ENCODE peak calls at places on chromosomes 2 and 18, in four cellular contexts. One of them, this sample, is unnamed.

GRCh38 chr2:68537872-68538271 is 70.5 kb downstream of the APLF start:
- DNase-seq in pancreas: no peak
- DNase-seq in colonic mucosa: no peak
- DNase-seq in AG10803: peak
- DNase-seq in this sample: peak

GRCh38 chr2:71923887-71924533 is 223.7 kb downstream of the CYP26B1 start:
- DNase-seq in pancreas: peak
- DNase-seq in colonic mucosa: peak
- DNase-seq in AG10803: peak
- DNase-seq in this sample: no peak

GRCh38 chr2:110891626-110892025 is 159.3 kb downstream of the ACOXL start:
- DNase-seq in pancreas: no peak
- DNase-seq in colonic mucosa: no peak
- DNase-seq in AG10803: no peak
- DNase-seq in this sample: no peak

GRCh38 chr2:12766421-12766879 is 49.7 kb downstream of the TRIB2 start:
- DNase-seq in pancreas: no peak
- DNase-seq in colonic mucosa: no peak
- DNase-seq in AG10803: peak
- DNase-seq in this sample: no peak

GRCh38 chr18:70373062-70373519 is 84.2 kb downstream of the SOCS6 start:
- DNase-seq in pancreas: no peak
- DNase-seq in colonic mucosa: no peak
- DNase-seq in AG10803: peak
- DNase-seq in this sample: peak

GRCh38 chr2:71965530-71965929 is 182.1 kb downstream of the CYP26B1 start:
- DNase-seq in pancreas: no peak
- DNase-seq in colonic mucosa: no peak
- DNase-seq in AG10803: no peak
- DNase-seq in this sample: no peak

GRCh38 chr2:64404743-64405142 is 49.2 kb upstream of the LGALSL start:
- DNase-seq in pancreas: peak
- DNase-seq in colonic mucosa: peak
- DNase-seq in AG10803: no peak
- DNase-seq in this sample: no peak

GRCh38 chr2:181621779-181622490 is 35.0 kb downstream of the CERKL start:
- DNase-seq in pancreas: no peak
- DNase-seq in colonic mucosa: no peak
- DNase-seq in AG10803: no peak
- DNase-seq in this sample: no peak

GRCh38 chr2:232979871-232980461 is 33.1 kb downstream of the NGEF start:
- DNase-seq in pancreas: no peak
- DNase-seq in colonic mucosa: peak
- DNase-seq in AG10803: peak
- DNase-seq in this sample: peak

GRCh38 chr2:227407601-227408089 is 19.9 kb upstream of the SCYGR1 start:
- DNase-seq in pancreas: no peak
- DNase-seq in colonic mucosa: no peak
- DNase-seq in AG10803: peak
- DNase-seq in this sample: no peak

GRCh38 chr2:241155936-241156335 is 5.7 kb downstream of the PPP1R7 start:
- DNase-seq in pancreas: no peak
- DNase-seq in colonic mucosa: no peak
- DNase-seq in AG10803: no peak
- DNase-seq in this sample: no peak

DNA sequence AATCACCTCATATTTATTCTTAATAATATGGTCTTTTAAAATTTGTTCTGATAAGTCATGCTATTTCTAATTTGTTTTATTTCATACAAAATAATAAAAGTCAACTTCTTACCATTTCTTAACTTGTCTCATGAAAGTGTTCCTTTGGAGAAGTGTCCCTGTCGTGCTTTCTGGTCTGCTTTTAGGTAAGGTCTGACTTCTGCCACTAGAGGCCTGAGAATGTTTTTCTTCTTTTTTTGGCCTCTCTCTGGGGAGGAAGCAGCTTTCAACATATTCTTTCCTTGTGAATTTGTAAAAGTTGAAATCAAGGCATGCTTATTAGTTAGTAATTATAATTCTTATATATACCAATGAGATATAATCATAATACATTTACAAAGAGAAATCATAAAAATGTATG is 39.4 kb downstream of the MAP2 start:
- DNase-seq in pancreas: no peak
- DNase-seq in colonic mucosa: no peak
- DNase-seq in AG10803: no peak
- DNase-seq in this sample: no peak
- TF ChIP-seq CTCF in pancreas: no peak
- TF ChIP-seq CTCF in colonic mucosa: no peak
- TF ChIP-seq CTCF in AG10803: peak
- TF ChIP-seq CTCF in this sample: no peak

GRCh38 chr2:209321076-209321475 is 102.8 kb upstream of the MAP2 start:
- DNase-seq in pancreas: no peak
- DNase-seq in colonic mucosa: no peak
- DNase-seq in AG10803: no peak
- DNase-seq in this sample: no peak

GRCh38 chr2:209321581-209321980 is 102.3 kb upstream of the MAP2 start:
- DNase-seq in pancreas: no peak
- DNase-seq in colonic mucosa: no peak
- DNase-seq in AG10803: no peak
- DNase-seq in this sample: no peak

GRCh38 chr2:209323738-209324137 is 100.1 kb upstream of the MAP2 start:
- DNase-seq in pancreas: no peak
- DNase-seq in colonic mucosa: no peak
- DNase-seq in AG10803: no peak
- DNase-seq in this sample: no peak

GRCh38 chr2:209322041-209322440 is 101.8 kb upstream of the MAP2 start:
- DNase-seq in pancreas: no peak
- DNase-seq in colonic mucosa: no peak
- DNase-seq in AG10803: no peak
- DNase-seq in this sample: no peak

GRCh38 chr2:209322905-209323517 is 100.8 kb upstream of the MAP2 start:
- DNase-seq in pancreas: no peak
- DNase-seq in colonic mucosa: no peak
- DNase-seq in AG10803: no peak
- DNase-seq in this sample: no peak
- H3K4me3 ChIP-seq in pancreas: no peak
- H3K4me3 ChIP-seq in colonic mucosa: no peak
- H3K4me3 ChIP-seq in AG10803: no peak
- H3K4me3 ChIP-seq in this sample: no peak

DNA sequence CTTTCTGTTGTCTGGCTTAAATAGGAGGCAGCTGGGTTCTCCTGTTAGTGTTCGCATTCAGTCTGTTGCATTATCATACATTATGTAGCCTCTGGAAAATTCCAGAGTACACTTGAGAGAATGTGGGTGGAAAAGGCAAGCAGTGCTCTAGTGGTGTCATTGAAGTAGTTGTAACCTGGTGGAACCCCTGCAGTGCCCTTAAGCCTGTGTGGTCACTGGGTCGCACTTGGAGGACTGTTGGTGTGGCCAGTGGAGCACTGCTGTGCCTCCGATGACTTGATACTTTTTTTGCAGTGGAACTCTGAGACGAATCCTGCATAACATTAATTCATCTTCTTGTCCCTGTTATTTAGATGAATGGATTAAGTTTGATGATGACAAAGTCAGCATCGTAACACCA is 52.4 kb downstream of the USP14 start:
- DNase-seq in pancreas: no peak
- DNase-seq in colonic mucosa: no peak
- DNase-seq in AG10803: no peak
- DNase-seq in this sample: no peak
- TF ChIP-seq CTCF in pancreas: no peak
- TF ChIP-seq CTCF in colonic mucosa: no peak
- TF ChIP-seq CTCF in AG10803: no peak
- TF ChIP-seq CTCF in this sample: no peak

GRCh38 chr2:161246301-161246700 is 61.9 kb upstream of the PSMD14 start:
- DNase-seq in pancreas: no peak
- DNase-seq in colonic mucosa: no peak
- DNase-seq in AG10803: no peak
- DNase-seq in this sample: no peak
- H3K4me3 ChIP-seq in pancreas: no peak
- H3K4me3 ChIP-seq in colonic mucosa: no peak
- H3K4me3 ChIP-seq in AG10803: no peak
- H3K4me3 ChIP-seq in this sample: no peak

DNA sequence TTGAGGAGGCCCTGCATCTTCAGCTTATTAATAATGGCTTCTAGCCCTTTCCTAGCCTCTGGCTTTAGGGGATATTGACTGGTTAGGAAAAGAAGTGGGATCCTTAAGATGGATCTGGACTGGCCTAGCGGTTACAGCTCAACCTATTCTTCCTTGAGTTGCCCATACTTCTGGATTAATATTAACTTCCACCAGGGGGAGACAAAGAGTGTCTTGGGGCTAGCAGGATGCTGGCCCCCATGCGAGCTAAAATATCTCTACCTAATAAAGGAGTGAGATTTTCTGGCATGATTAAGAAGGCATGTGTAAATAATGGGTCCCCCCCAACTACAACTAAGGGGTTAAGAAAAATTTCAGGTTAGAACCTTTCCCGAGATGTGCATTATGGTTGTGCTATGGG is 23.2 kb upstream of the PLA2R1 start:
- DNase-seq in pancreas: no peak
- DNase-seq in colonic mucosa: no peak
- DNase-seq in AG10803: no peak
- DNase-seq in this sample: no peak
- TF ChIP-seq CTCF in pancreas: no peak
- TF ChIP-seq CTCF in colonic mucosa: no peak
- TF ChIP-seq CTCF in AG10803: peak
- TF ChIP-seq CTCF in this sample: peak

GRCh38 chr2:74894261-74895030 is 60.5 kb downstream of the HK2 start:
- DNase-seq in pancreas: no peak
- DNase-seq in colonic mucosa: no peak
- DNase-seq in AG10803: peak
- DNase-seq in this sample: peak
- H3K4me3 ChIP-seq in pancreas: no peak
- H3K4me3 ChIP-seq in colonic mucosa: no peak
- H3K4me3 ChIP-seq in AG10803: no peak
- H3K4me3 ChIP-seq in this sample: no peak

This sample was measured in AG09309.